ENCODE peak calls at places on chromosome 12, in five cellular contexts. F, P, H, G and I are unnamed samples.

GRCh38 chr12:15899282-15899870 is 11.8 kb upstream of the DERA start:
- DNase-seq in P (peak), H (no peak), G (peak), F (no peak), I (peak)

GRCh38 chr12:122185494-122186082 is 2.7 kb downstream of the LRRC43 start:
- DNase-seq in P (no peak), H (no peak), F (no peak), G (no peak), I (no peak)

GRCh38 chr12:92596388-92596787 is 106.4 kb upstream of the PLEKHG7 start:
- DNase-seq in F (no peak), P (no peak), H (no peak), G (no peak), I (no peak)

GRCh38 chr12:104219908-104220404 is 4.4 kb downstream of the TXNRD1 start:
- DNase-seq in F (peak), H (peak), G (peak), P (peak), I (no peak)

GRCh38 chr12:89927226-89927698 is 218.6 kb upstream of the ATP2B1 start:
- DNase-seq in H (no peak), G (no peak), P (peak), F (no peak), I (no peak)

GRCh38 chr12:57864382-57864781 is 17.9 kb upstream of the CTDSP2 start:
- DNase-seq in P (no peak), G (peak), F (no peak), H (no peak), I (no peak)

GRCh38 chr12:1834186-1834925 is 14.0 kb downstream of the LRTM2 start:
- DNase-seq in H (no peak), P (no peak), F (no peak), G (no peak), I (no peak)

GRCh38 chr12:69101505-69101904 is 137.9 kb upstream of the CPSF6 start:
- DNase-seq in G (no peak), F (peak), H (no peak), P (no peak), I (no peak)

GRCh38 chr12:28122756-28123155 is 67.5 kb upstream of the CCDC91 start:
- DNase-seq in P (no peak), H (no peak), G (no peak), F (no peak), I (no peak)

GRCh38 chr12:59624732-59625455 is 29.1 kb downstream of the SLC16A7 start:
- DNase-seq in G (no peak), H (no peak), F (no peak), P (no peak), I (no peak)

GRCh38 chr12:68406134-68406576 is 74.0 kb upstream of the MDM1 start:
- DNase-seq in F (peak), H (no peak), P (no peak), G (peak), I (peak)

GRCh38 chr12:72673853-72674252 is 401.7 kb downstream of the TRHDE start:
- DNase-seq in H (no peak), G (no peak), P (no peak), F (no peak), I (no peak)

GRCh38 chr12:10632226-10632625 is 18.8 kb upstream of the MAGOHB start:
- DNase-seq in F (no peak), P (no peak), H (no peak), G (no peak), I (no peak)

GRCh38 chr12:105644770-105645169 is 314.3 kb downstream of the C12orf75 start:
- DNase-seq in F (no peak), P (no peak), G (no peak), H (no peak), I (no peak)

GRCh38 chr12:128617304-128617833 is 206.4 kb downstream of the SLC15A4 start:
- DNase-seq in H (no peak), G (no peak), P (no peak), F (no peak), I (no peak)

GRCh38 chr12:5081016-5081415 is 37.3 kb downstream of the KCNA5 start:
- DNase-seq in F (no peak), P (no peak), G (peak), H (no peak), I (peak)